ENCODE peak calls at places on chromosomes 3 and 15, in eight cellular contexts. L is left ventricle myocardium inferior, Z is GM23338, F is neural crest cell, T is MCF 10A, N is astrocyte, V is Panc1, D is uterus. A is an unnamed sample.

GRCh38 chr15:99440551-99441426 is 125.0 kb upstream of the MEF2A start:
- DNase-seq in Z (no peak), L (no peak), V (no peak), N (no peak), D (peak; percentile 13), F (no peak), T (no peak), A (no peak)

GRCh38 chr3:111303760-111304159 is 232.1 kb downstream of the NECTIN3 start:
- DNase-seq in V (no peak), F (no peak), T (no peak), L (no peak), Z (no peak), N (no peak), D (no peak), A (no peak)

GRCh38 chr3:42601898-42602581 is 1.6 kb downstream of the NKTR start:
- DNase-seq in Z (peak; percentile 60), D (no peak), N (no peak), V (no peak), F (no peak), L (no peak), T (peak; percentile 45), A (no peak)

GRCh38 chr15:74324714-74325113 is 42.7 kb downstream of the CYP11A1 start:
- DNase-seq in V (no peak), D (no peak), T (no peak), F (no peak), N (no peak), L (no peak), Z (no peak), A (no peak)

GRCh38 chr3:52481819-52482521 is 13.2 kb upstream of the STAB1 start:
- DNase-seq in N (no peak), T (no peak), D (no peak), L (no peak), Z (peak; percentile 89), V (no peak), F (peak; percentile 39), A (no peak)

GRCh38 chr3:128760881-128761280 is 34.9 kb downstream of the RAB7A start:
- DNase-seq in Z (no peak), D (no peak), V (no peak), F (no peak), L (no peak), N (no peak), T (no peak), A (no peak)

GRCh38 chr15:57253082-57253481 is 123.2 kb upstream of the CGNL1 start:
- DNase-seq in Z (peak; percentile 60), N (no peak), T (no peak), V (no peak), D (no peak), L (no peak), F (no peak), A (no peak)

GRCh38 chr3:180329187-180329586 is 272.8 kb upstream of the TTC14 start:
- DNase-seq in N (no peak), F (no peak), L (no peak), D (no peak), T (no peak), V (no peak), Z (peak; percentile 23), A (no peak)

GRCh38 chr3:4978259-4978965 is 825 bp upstream of the BHLHE40 start:
- DNase-seq in T (peak; percentile 99), F (peak; percentile 32), D (peak; percentile 98), Z (peak; percentile 86), V (no peak), N (peak; percentile 98), L (peak; percentile 98), A (peak; percentile 95)

GRCh38 chr3:184345678-184346144 is 8.3 kb downstream of the FAM131A start:
- DNase-seq in F (peak; percentile 44), Z (peak; percentile 94), V (no peak), D (no peak), L (peak; percentile 55), N (no peak), T (peak; percentile 84), A (no peak)

GRCh38 chr3:64743166-64743565 is 55.4 kb upstream of the ADAMTS9 start:
- DNase-seq in Z (no peak), T (no peak), F (no peak), L (no peak), D (no peak), N (peak; percentile 42), V (no peak), A (no peak)

GRCh38 chr3:106518516-106518915 is 649.7 kb upstream of the CBLB start:
- DNase-seq in L (no peak), N (peak; percentile 67), V (no peak), D (no peak), T (peak; percentile 24), Z (no peak), F (no peak), A (no peak)

GRCh38 chr3:119323401-119324107 is 29.4 kb downstream of the ARHGAP31 start:
- DNase-seq in Z (peak; percentile 63), D (no peak), L (no peak), T (no peak), N (no peak), F (no peak), V (no peak), A (no peak)

GRCh38 chr15:78859971-78860733 is 12.5 kb upstream of the MORF4L1 start:
- DNase-seq in F (peak; percentile 75), Z (peak; percentile 96), N (peak; percentile 73), L (peak; percentile 72), D (peak; percentile 78), T (peak; percentile 84), V (peak; percentile 68), A (peak; percentile 60)

GRCh38 chr15:69132935-69133861 is 27.2 kb upstream of the GLCE start:
- DNase-seq in V (no peak), Z (no peak), F (no peak), L (no peak), D (no peak), T (peak; percentile 84), N (no peak), A (no peak)

GRCh38 chr3:130850846-130851245 is 43.0 kb upstream of the ATP2C1 start:
- DNase-seq in N (no peak), V (no peak), L (no peak), Z (no peak), D (no peak), T (no peak), F (no peak), A (no peak)

GRCh38 chr15:74141591-74141990 is 11.2 kb downstream of the ISLR2 start:
- DNase-seq in L (no peak), V (no peak), D (no peak), N (no peak), Z (no peak), T (no peak), F (no peak), A (no peak)

GRCh38 chr3:177960014-177960413 is 576.2 kb upstream of the KCNMB2 start:
- DNase-seq in V (no peak), T (no peak), D (peak; percentile 20), N (peak; percentile 51), F (no peak), L (peak; percentile 18), Z (no peak), A (no peak)

GRCh38 chr15:45522931-45523331 is 376 bp upstream of the SLC30A4 start:
- DNase-seq in L (no peak), N (peak; percentile 45), D (no peak), T (peak; percentile 17), V (peak; percentile 17), Z (peak; percentile 65), F (no peak), A (no peak)

GRCh38 chr15:45521596-45522167 is 873 bp downstream of the SLC30A4 start:
- DNase-seq in Z (peak; percentile 4), N (peak; percentile 8), V (no peak), F (no peak), D (no peak), L (no peak), T (peak; percentile 11), A (no peak)

DNA sequence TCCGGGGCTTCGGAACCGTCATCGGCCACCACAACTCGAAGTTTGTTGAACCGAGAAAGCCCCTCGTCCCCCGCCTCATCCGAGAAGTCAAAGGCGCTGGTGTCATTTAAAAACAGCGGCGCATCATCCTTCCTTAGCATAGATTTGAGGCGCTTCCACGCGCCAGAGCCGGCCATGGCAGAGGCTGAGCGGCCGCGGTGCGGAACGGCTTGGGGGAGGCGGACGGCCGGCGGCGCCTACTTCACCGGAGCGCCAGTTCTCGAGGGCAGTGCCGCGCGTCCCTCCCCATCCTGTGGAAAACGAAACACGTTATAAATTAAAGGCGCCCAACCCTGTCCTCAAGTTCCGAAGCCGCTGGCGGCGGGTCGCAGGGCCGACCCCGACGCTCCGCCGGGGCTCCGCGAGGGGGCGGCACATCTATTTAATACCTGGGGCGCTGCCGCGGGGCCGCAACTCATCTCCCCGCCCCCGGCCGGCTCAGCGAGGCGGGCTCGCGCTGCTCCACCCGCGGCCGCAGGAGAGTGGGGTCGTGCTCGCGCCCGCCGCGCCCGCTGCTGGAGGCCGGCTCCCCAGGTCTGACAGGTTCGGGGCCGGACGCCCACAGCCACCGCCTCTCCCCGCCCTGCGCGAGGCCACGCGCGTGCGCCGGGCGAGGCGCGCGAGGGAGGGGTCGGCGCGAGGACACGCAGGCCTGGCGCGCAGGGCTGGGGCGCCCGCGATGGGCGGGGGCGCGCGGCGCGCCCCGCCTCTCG is at the start of gene SLC30A4:
- DNase-seq in D (peak; percentile 78), L (peak; percentile 71), T (peak; percentile 37), V (no peak), N (peak; percentile 42), Z (peak; percentile 62), F (peak; percentile 39), A (peak; percentile 4)
- TF ChIP-seq CTCF in D (peak; percentile 32), L (peak; percentile 66), T (peak; percentile 26), V (peak; percentile 80), N (peak; percentile 13), Z (peak; percentile 37), F (peak; percentile 53), A (peak; percentile 35)

DNA sequence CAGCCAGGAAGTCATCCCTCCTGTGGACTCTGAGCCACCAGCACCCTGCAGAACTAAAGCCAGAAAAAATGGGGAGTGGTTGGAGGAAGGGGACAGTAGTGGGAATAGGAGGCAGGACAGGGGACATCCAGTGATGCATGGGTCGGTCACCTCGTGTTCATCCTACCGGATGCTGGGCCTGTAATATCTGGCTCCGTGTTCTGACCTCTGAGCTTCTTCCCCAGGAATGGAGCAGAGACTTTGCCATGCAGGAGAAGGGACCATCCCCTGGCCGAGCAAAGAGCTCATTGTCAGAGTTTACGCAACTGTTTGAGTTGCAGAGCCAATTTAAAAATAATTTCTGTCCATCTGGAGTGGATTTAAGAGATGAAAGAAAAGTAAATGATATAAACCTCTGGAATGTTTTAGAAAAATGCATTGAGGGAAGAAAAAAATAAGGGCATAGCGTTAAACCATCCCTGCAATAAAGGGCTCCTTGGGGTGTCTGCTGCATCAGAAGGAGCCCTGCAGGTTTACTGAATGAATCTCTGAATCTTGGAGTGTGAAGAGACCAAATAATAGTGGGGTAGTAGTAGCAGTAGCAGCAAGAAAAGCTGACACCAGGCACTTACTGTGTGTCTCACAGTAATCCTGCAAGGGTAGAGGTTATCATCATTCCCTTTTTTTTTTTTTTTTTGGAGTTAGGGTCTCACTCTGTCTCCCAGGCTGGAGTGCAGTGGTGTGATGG is 70.9 kb downstream of the AAGAB start:
- DNase-seq in L (no peak), V (no peak), D (peak; percentile 51), F (no peak), N (peak; percentile 55), T (no peak), Z (no peak), A (peak; percentile 72)
- TF ChIP-seq CTCF in L (no peak), V (no peak), D (no peak), F (no peak), N (no peak), T (no peak), Z (no peak), A (no peak)

GRCh38 chr3:134449277-134449676 is 36.5 kb downstream of the ANAPC13 start:
- DNase-seq in V (no peak), T (peak; percentile 67), D (peak; percentile 44), L (no peak), F (no peak), Z (peak; percentile 82), N (no peak), A (no peak)
- TF ChIP-seq CTCF in V (peak; percentile 53), T (peak; percentile 47), D (peak; percentile 26), L (peak; percentile 57), F (peak; percentile 50), Z (peak; percentile 82), N (peak; percentile 15), A (peak; percentile 35)

GRCh38 chr15:92611995-92612745 is 43.4 kb downstream of the FAM174B start:
- DNase-seq in L (no peak), F (no peak), D (no peak), Z (no peak), V (no peak), T (no peak), N (no peak), A (no peak)
- TF ChIP-seq CTCF in L (peak; percentile 26), F (no peak), D (no peak), Z (peak; percentile 59), V (no peak), T (no peak), N (no peak), A (no peak)

A was measured in AG09319.